ENCODE peak calls at places on chromosome 22, in six cellular contexts. Y is H1, U is WTC11, G is GM12878, O is K562, D is HepG2. L is an unnamed sample.

GRCh38 chr22:38843716-38844660 is at the start of gene NPTXR:
- DNase-seq in Y (no peak), U (peak), G (no peak), O (peak), D (peak), L (peak)

GRCh38 chr22:48238966-48239365 is 1476.5 kb downstream of the TBC1D22A start:
- DNase-seq in Y (no peak), U (no peak), G (no peak), O (no peak), D (no peak), L (no peak)

GRCh38 chr22:33697640-33698039 is 222.6 kb downstream of the LARGE1 start:
- DNase-seq in Y (no peak), U (no peak), G (no peak), O (no peak), D (peak), L (no peak)

GRCh38 chr22:17738386-17739128 is 35.7 kb downstream of the BID start:
- DNase-seq in Y (no peak), U (no peak), G (no peak), O (no peak), D (no peak), L (no peak)

GRCh38 chr22:38700271-38700788 is 413 bp downstream of the JOSD1 start:
- DNase-seq in Y (no peak), U (peak), G (no peak), O (no peak), D (peak), L (peak)

GRCh38 chr22:50537765-50538164 is 7.9 kb upstream of the KLHDC7B start:
- DNase-seq in Y (no peak), U (no peak), G (no peak), O (no peak), D (no peak), L (no peak)

GRCh38 chr22:44018594-44018993 is 5.5 kb upstream of the PARVB start:
- DNase-seq in Y (no peak), U (no peak), G (no peak), O (no peak), D (no peak), L (no peak)

GRCh38 chr22:26848244-26848920 is 191.0 kb downstream of the MIAT start:
- DNase-seq in Y (no peak), U (no peak), G (no peak), O (no peak), D (no peak), L (no peak)

GRCh38 chr22:26597480-26597879 is 7.5 kb upstream of the TPST2 start:
- DNase-seq in Y (no peak), U (no peak), G (no peak), O (no peak), D (no peak), L (no peak)

GRCh38 chr22:37824674-37825641 is 1.8 kb downstream of the GALR3 start:
- DNase-seq in Y (no peak), U (peak), G (no peak), O (no peak), D (no peak), L (peak)

GRCh38 chr22:37228106-37229011 is 15.7 kb downstream of the RAC2 start:
- DNase-seq in Y (no peak), U (no peak), G (no peak), O (no peak), D (no peak), L (no peak)

GRCh38 chr22:42872821-42873220 is 15.7 kb upstream of the ARFGAP3 start:
- DNase-seq in Y (no peak), U (no peak), G (no peak), O (no peak), D (no peak), L (no peak)

GRCh38 chr22:46142548-46143490 is 7.5 kb upstream of the PPARA start:
- DNase-seq in Y (no peak), U (no peak), G (no peak), O (no peak), D (no peak), L (no peak)

GRCh38 chr22:35457729-35458546 is 58.0 kb downstream of the MCM5 start:
- DNase-seq in Y (no peak), U (no peak), G (no peak), O (no peak), D (no peak), L (no peak)

GRCh38 chr22:49543876-49544275 is 283.8 kb downstream of the BRD1 start:
- DNase-seq in Y (no peak), U (no peak), G (no peak), O (no peak), D (no peak), L (no peak)

GRCh38 chr22:31350410-31350863 is 4.3 kb upstream of the PATZ1 start:
- DNase-seq in Y (no peak), U (peak), G (no peak), O (peak), D (peak), L (peak)

GRCh38 chr22:39351689-39352214 is 2.0 kb downstream of the SYNGR1 start:
- DNase-seq in Y (no peak), U (peak), G (peak), O (no peak), D (no peak), L (peak)

GRCh38 chr22:43293661-43294392 is 49.3 kb downstream of the SCUBE1 start:
- DNase-seq in Y (no peak), U (no peak), G (no peak), O (peak), D (peak), L (no peak)

GRCh38 chr22:49015459-49015858 is 812.2 kb downstream of the BRD1 start:
- DNase-seq in Y (no peak), U (no peak), G (no peak), O (no peak), D (no peak), L (no peak)

GRCh38 chr22:44884968-44885805 is 124.6 kb downstream of the PHF21B start:
- DNase-seq in Y (no peak), U (no peak), G (no peak), O (no peak), D (peak), L (no peak)

GRCh38 chr22:39239561-39240423 is 5.0 kb downstream of the PDGFB start:
- DNase-seq in Y (no peak), U (no peak), G (no peak), O (no peak), D (no peak), L (no peak)

GRCh38 chr22:46946383-46946965 is 184.0 kb downstream of the TBC1D22A start:
- DNase-seq in Y (no peak), U (no peak), G (no peak), O (no peak), D (no peak), L (no peak)

GRCh38 chr22:37566329-37566837 is 6.1 kb downstream of the CDC42EP1 start:
- DNase-seq in Y (no peak), U (no peak), G (no peak), O (no peak), D (no peak), L (no peak)

GRCh38 chr22:17866127-17866526 is 91.9 kb upstream of the BID start:
- DNase-seq in Y (no peak), U (no peak), G (no peak), O (no peak), D (no peak), L (no peak)

GRCh38 chr22:17379939-17380710 is 10.9 kb downstream of the CECR2 start:
- DNase-seq in Y (no peak), U (no peak), G (no peak), O (no peak), D (no peak), L (no peak)

GRCh38 chr22:26812731-26813130 is 155.3 kb downstream of the MIAT start:
- DNase-seq in Y (no peak), U (no peak), G (no peak), O (no peak), D (no peak), L (no peak)

GRCh38 chr22:33746501-33746928 is 173.8 kb downstream of the LARGE1 start:
- DNase-seq in Y (no peak), U (no peak), G (no peak), O (no peak), D (peak), L (no peak)

GRCh38 chr22:44846726-44847275 is 94.4 kb downstream of the ARHGAP8 start:
- DNase-seq in Y (no peak), U (no peak), G (no peak), O (no peak), D (no peak), L (no peak)

GRCh38 chr22:37353839-37354238 is 71.5 kb downstream of the CYTH4 start:
- DNase-seq in Y (no peak), U (no peak), G (no peak), O (no peak), D (no peak), L (no peak)

GRCh38 chr22:19590696-19591095 is 66.5 kb upstream of the CLDN5 start:
- DNase-seq in Y (no peak), U (no peak), G (no peak), O (no peak), D (no peak), L (no peak)
- TF ChIP-seq CREB1 in Y (no peak), U (no peak), G (no peak), O (no peak), D (no peak), L (no peak)

GRCh38 chr22:23033116-23033905 is 37.0 kb upstream of the GNAZ start:
- DNase-seq in Y (no peak), U (no peak), G (no peak), O (no peak), D (no peak), L (no peak)
- TF ChIP-seq CREB1 in Y (no peak), U (no peak), G (no peak), O (no peak), D (no peak), L (no peak)

DNA sequence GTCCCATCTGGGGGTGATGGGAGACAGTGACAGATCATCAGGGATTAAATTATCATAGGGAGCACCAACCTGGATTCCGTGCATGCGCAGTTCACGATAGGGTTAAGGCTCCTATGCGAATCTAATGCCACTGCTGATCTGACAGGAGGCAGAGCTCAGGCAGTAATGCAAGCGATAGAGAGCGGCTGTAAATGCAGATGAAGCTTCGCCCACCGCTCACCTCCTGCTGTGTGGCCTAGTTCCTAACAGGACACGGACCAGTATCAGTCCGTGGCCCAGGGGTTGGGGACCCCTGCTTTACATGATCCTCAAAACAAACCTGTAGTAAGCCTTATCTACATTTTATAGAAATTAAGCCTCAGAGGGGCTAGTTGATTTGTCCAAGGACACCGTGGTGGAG is 94.3 kb downstream of the TTC28 start:
- DNase-seq in Y (no peak), U (peak), G (no peak), O (no peak), D (no peak), L (peak)
- TF ChIP-seq CREB1 in Y (no peak), U (no peak), G (no peak), O (no peak), D (no peak), L (no peak)

GRCh38 chr22:20246368-20247009 is 21.6 kb downstream of the RTN4R start:
- DNase-seq in Y (no peak), U (peak), G (no peak), O (no peak), D (no peak), L (peak)
- TF ChIP-seq CREB1 in Y (no peak), U (no peak), G (no peak), O (no peak), D (no peak), L (no peak)

DNA sequence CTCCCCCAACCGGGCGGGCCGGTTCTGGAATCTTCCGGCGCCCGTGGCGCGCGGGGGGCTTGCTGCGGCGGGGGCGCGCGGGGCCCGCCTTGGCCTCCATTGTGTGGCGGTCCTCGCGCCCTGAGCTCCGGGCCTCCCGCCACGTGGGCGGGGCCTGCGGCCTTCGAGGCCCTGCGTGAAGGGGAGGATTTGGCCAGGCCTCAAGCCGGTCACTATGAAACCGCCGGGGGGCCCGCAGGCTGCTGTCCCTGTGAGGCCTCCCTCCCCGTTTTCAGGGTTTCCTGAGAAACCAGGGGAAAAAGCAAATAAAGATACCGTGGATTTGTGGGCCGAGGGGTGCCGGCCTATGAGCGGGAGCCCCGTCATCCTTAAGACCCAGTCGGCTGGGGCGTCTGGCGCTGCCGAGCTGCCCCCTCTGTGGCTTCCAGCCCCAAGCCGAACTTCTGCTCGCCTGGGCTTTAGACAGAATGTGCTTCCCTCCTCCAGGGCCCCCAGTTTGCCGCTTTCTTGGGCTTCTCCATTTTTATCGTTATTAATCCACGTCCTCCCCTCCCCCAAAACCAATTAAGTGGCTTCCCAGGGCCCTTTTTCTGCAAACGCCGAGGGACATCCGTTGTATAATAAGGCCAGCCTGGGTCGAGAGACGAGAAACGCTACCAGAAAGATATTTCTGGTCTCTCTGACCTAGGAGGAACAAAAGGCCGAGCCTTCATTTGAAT is 602 bp downstream of the EWSR1 start:
- DNase-seq in Y (no peak), U (peak), G (no peak), O (peak), D (peak), L (peak)
- TF ChIP-seq CREB1 in Y (no peak), U (no peak), G (no peak), O (no peak), D (no peak), L (no peak)

GRCh38 chr22:24994070-24994763 is 41.7 kb downstream of the KIAA1671 start:
- DNase-seq in Y (no peak), U (peak), G (no peak), O (no peak), D (no peak), L (peak)
- TF ChIP-seq CREB1 in Y (no peak), U (no peak), G (no peak), O (no peak), D (no peak), L (no peak)

GRCh38 chr22:20963201-20964052 is 3.6 kb upstream of the AIFM3 start:
- DNase-seq in Y (no peak), U (no peak), G (no peak), O (no peak), D (peak), L (no peak)
- TF ChIP-seq CREB1 in Y (no peak), U (no peak), G (no peak), O (no peak), D (no peak), L (no peak)

DNA sequence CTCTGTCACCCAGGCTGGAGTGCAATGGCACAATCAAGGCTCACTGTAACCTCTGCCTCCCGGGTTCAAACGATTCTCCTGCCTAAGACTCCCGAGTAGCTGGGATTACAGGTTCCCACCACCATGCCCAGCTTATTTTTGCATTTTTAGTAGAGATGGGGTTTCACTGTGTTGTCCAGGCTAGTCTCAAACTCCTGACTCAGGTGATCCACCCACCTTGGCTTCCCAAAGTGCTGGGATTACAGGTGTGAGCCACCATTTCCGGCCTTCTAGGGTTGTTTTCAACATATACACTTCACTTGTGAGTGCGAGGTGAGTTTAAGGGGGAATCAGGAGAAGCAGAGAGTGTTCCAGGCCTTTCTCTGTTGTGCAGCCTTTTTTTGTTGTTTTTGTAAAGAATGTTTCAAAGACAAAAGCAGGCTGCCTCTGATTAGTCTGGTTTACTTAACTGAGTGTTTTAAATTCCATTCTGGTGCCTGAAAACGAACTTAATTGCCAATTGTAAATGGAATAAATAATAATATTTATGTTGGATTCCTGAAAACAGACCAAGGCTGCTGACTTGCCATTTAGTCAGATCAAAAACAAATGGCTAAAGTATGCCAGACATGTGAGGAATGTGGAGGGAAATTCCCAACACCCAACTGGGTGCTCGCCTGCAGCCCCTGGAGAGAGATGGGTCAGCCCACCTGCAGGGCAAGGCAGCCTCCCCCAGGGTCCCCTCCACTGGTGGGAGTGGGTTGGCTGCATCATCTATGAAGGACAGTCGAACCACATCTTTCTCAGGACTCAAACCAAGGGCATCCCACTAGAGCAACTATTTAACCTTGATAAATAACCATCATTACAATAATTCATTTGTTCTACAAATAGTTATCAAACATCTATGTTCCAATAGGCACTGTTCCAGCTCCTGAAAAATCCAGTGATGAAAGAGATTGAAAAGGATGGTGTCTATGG is 4.6 kb upstream of the RANGAP1 start:
- DNase-seq in Y (no peak), U (peak), G (no peak), O (no peak), D (peak), L (peak)
- TF ChIP-seq CREB1 in Y (peak), U (no peak), G (no peak), O (no peak), D (no peak), L (peak)